ENCODE peak calls at places on chromosomes 2 and 18, in ten cellular contexts. D, F, K, G, T, E, X, H, Z and V are unnamed samples.

GRCh38 chr2:151560289-151560688 is 150.6 kb downstream of the RIF1 start:
- DNase-seq in D (peak; percentile 77), F (no peak), K (peak; percentile 46), G (peak; percentile 4), T (no peak), E (peak; percentile 4), X (no peak), H (no peak), Z (no peak), V (no peak)

GRCh38 chr2:197946562-197946961 is 142.2 kb downstream of the PLCL1 start:
- DNase-seq in D (no peak), F (peak; percentile 1), K (peak; percentile 22), G (peak; percentile 5), T (no peak), E (peak; percentile 74), X (no peak), H (no peak), Z (no peak), V (no peak)

GRCh38 chr2:216057688-216058193 is 23.9 kb downstream of the PECR start:
- DNase-seq in D (no peak), F (no peak), K (peak; percentile 19), G (no peak), T (peak; percentile 67), E (no peak), X (no peak), H (peak; percentile 71), Z (peak; percentile 74), V (no peak)

GRCh38 chr2:85999131-85999831 is 106.4 kb downstream of the POLR1A start:
- DNase-seq in D (no peak), F (no peak), K (peak; percentile 29), G (no peak), T (no peak), E (no peak), X (no peak), H (peak; percentile 36), Z (peak; percentile 23), V (peak; percentile 55)

GRCh38 chr2:218284106-218284811 is 8.0 kb downstream of the TMBIM1 start:
- DNase-seq in D (no peak), F (no peak), K (peak; percentile 84), G (peak; percentile 89), T (peak; percentile 74), E (peak; percentile 84), X (peak; percentile 80), H (peak; percentile 81), Z (no peak), V (peak; percentile 72)

GRCh38 chr18:54726143-54726542 is 102.1 kb upstream of the RAB27B start:
- DNase-seq in D (no peak), F (no peak), K (no peak), G (no peak), T (no peak), E (no peak), X (no peak), H (no peak), Z (no peak), V (no peak)

GRCh38 chr2:164903944-164904343 is 51.4 kb downstream of the SLC38A11 start:
- DNase-seq in D (no peak), F (peak; percentile 80), K (peak; percentile 39), G (peak; percentile 9), T (no peak), E (peak; percentile 18), X (no peak), H (no peak), Z (no peak), V (no peak)

GRCh38 chr2:28321426-28321825 is 71.2 kb upstream of the FOSL2 start:
- DNase-seq in D (no peak), F (no peak), K (no peak), G (no peak), T (no peak), E (no peak), X (no peak), H (peak; percentile 1), Z (no peak), V (no peak)

GRCh38 chr18:15165048-15165447 is 417.1 kb downstream of the ANKRD30B start:
- DNase-seq in D (no peak), F (no peak), K (peak; percentile 17), G (peak; percentile 45), T (no peak), E (no peak), X (no peak), H (peak; percentile 0), Z (no peak), V (no peak)

GRCh38 chr2:200575957-200576356 is 9.9 kb upstream of the AOX1 start:
- DNase-seq in D (no peak), F (no peak), K (no peak), G (peak; percentile 60), T (no peak), E (peak; percentile 26), X (no peak), H (peak; percentile 45), Z (peak; percentile 28), V (no peak)

GRCh38 chr2:186459009-186459408 is 27.1 kb upstream of the ZC3H15 start:
- DNase-seq in D (no peak), F (no peak), K (no peak), G (peak; percentile 68), T (no peak), E (peak; percentile 42), X (no peak), H (no peak), Z (no peak), V (no peak)

GRCh38 chr2:12921321-12921720 is 204.6 kb downstream of the TRIB2 start:
- DNase-seq in D (no peak), F (no peak), K (no peak), G (no peak), T (no peak), E (no peak), X (no peak), H (peak; percentile 26), Z (no peak), V (no peak)

GRCh38 chr2:55843096-55843991 is 80.2 kb downstream of the EFEMP1 start:
- DNase-seq in D (no peak), F (no peak), K (peak; percentile 94), G (peak; percentile 94), T (peak; percentile 53), E (peak; percentile 64), X (no peak), H (peak; percentile 80), Z (no peak), V (no peak)

GRCh38 chr2:43013821-43014345 is 212.5 kb downstream of the ZFP36L2 start:
- DNase-seq in D (no peak), F (no peak), K (no peak), G (no peak), T (peak; percentile 63), E (no peak), X (no peak), H (no peak), Z (peak; percentile 63), V (no peak)

GRCh38 chr18:12287131-12287681 is 20.8 kb upstream of the TUBB6 start:
- DNase-seq in D (no peak), F (no peak), K (no peak), G (no peak), T (no peak), E (peak; percentile 28), X (no peak), H (no peak), Z (no peak), V (no peak)